ENCODE peak calls at places on chromosome 1, in five cellular contexts. One of them, this sample, is unnamed.
A peak's percentile ranks its signal among the peaks of the same experiment; 100 is the strongest.

GRCh38 chr1:109170051-109170775 is 43.5 kb upstream of the SARS1 start:
- DNase-seq in hepatic stellate cell: no peak
- DNase-seq in fibroblast of pulmonary artery: peak; percentile 70
- DNase-seq in brain microvascular endothelial cell: no peak
- DNase-seq in progenitor cell of endocrine pancreas: no peak
- DNase-seq in this sample: no peak

GRCh38 chr1:220462756-220463155 is 65.2 kb upstream of the MARK1 start:
- DNase-seq in hepatic stellate cell: no peak
- DNase-seq in fibroblast of pulmonary artery: no peak
- DNase-seq in brain microvascular endothelial cell: no peak
- DNase-seq in progenitor cell of endocrine pancreas: no peak
- DNase-seq in this sample: no peak

GRCh38 chr1:6329392-6329791 is 64.2 kb downstream of the ACOT7 start:
- DNase-seq in hepatic stellate cell: no peak
- DNase-seq in fibroblast of pulmonary artery: peak; percentile 52
- DNase-seq in brain microvascular endothelial cell: no peak
- DNase-seq in progenitor cell of endocrine pancreas: no peak
- DNase-seq in this sample: no peak

GRCh38 chr1:234535763-234536515 is 57.0 kb upstream of the TARBP1 start:
- DNase-seq in hepatic stellate cell: peak; percentile 85
- DNase-seq in fibroblast of pulmonary artery: peak; percentile 83
- DNase-seq in brain microvascular endothelial cell: peak; percentile 85
- DNase-seq in progenitor cell of endocrine pancreas: no peak
- DNase-seq in this sample: no peak

GRCh38 chr1:206555473-206555935 is 48.2 kb downstream of the RASSF5 start:
- DNase-seq in hepatic stellate cell: peak; percentile 33
- DNase-seq in fibroblast of pulmonary artery: no peak
- DNase-seq in brain microvascular endothelial cell: peak; percentile 7
- DNase-seq in progenitor cell of endocrine pancreas: no peak
- DNase-seq in this sample: no peak

GRCh38 chr1:165397945-165398344 is 41.4 kb upstream of the LMX1A start:
- DNase-seq in hepatic stellate cell: peak; percentile 38
- DNase-seq in fibroblast of pulmonary artery: peak; percentile 74
- DNase-seq in brain microvascular endothelial cell: peak; percentile 63
- DNase-seq in progenitor cell of endocrine pancreas: no peak
- DNase-seq in this sample: peak; percentile 48

GRCh38 chr1:77281491-77282186 is at the start of gene AK5:
- DNase-seq in hepatic stellate cell: peak; percentile 69
- DNase-seq in fibroblast of pulmonary artery: peak; percentile 49
- DNase-seq in brain microvascular endothelial cell: no peak
- DNase-seq in progenitor cell of endocrine pancreas: peak; percentile 46
- DNase-seq in this sample: no peak

GRCh38 chr1:30713211-30713770 is 10.1 kb downstream of the MATN1 start:
- DNase-seq in hepatic stellate cell: no peak
- DNase-seq in fibroblast of pulmonary artery: no peak
- DNase-seq in brain microvascular endothelial cell: no peak
- DNase-seq in progenitor cell of endocrine pancreas: no peak
- DNase-seq in this sample: no peak

GRCh38 chr1:193516755-193517388 is 330.5 kb upstream of the B3GALT2 start:
- DNase-seq in hepatic stellate cell: no peak
- DNase-seq in fibroblast of pulmonary artery: no peak
- DNase-seq in brain microvascular endothelial cell: no peak
- DNase-seq in progenitor cell of endocrine pancreas: no peak
- DNase-seq in this sample: no peak

This sample was measured in A172.